ENCODE peak calls at places on chromosomes 5 and 9, in eight cellular contexts. B is A549, T is IMR-90, K is GM12878, J is HCT116, X is K562, C is HepG2, Q is SK-N-SH. M is an unnamed sample.

GRCh38 chr5:8613078-8613685 is 744.2 kb downstream of the MTRR start:
- DNase-seq in B (no peak), T (no peak), K (no peak), J (no peak), X (no peak), C (peak; percentile 37), Q (no peak), M (no peak)

GRCh38 chr5:112630246-112631009 is 107.3 kb upstream of the APC start:
- DNase-seq in B (no peak), T (peak; percentile 2), K (no peak), J (no peak), X (no peak), C (no peak), Q (no peak), M (no peak)

GRCh38 chr5:67156976-67157583 is 39.5 kb downstream of the CD180 start:
- DNase-seq in B (peak; percentile 27), T (peak; percentile 32), K (no peak), J (peak; percentile 29), X (peak; percentile 43), C (peak; percentile 22), Q (peak; percentile 57), M (no peak)

GRCh38 chr5:139839416-139839815 is 43.8 kb downstream of the PSD2 start:
- DNase-seq in B (no peak), T (no peak), K (no peak), J (no peak), X (no peak), C (no peak), Q (no peak), M (no peak)

GRCh38 chr9:106860731-106861584 is 2.0 kb upstream of the ZNF462 start:
- DNase-seq in B (no peak), T (peak; percentile 38), K (no peak), J (no peak), X (no peak), C (no peak), Q (peak; percentile 65), M (no peak)

GRCh38 chr5:179276838-179277395 is 68.3 kb downstream of the ADAMTS2 start:
- DNase-seq in B (no peak), T (no peak), K (no peak), J (no peak), X (no peak), C (no peak), Q (peak; percentile 72), M (no peak)

GRCh38 chr9:15373201-15373530 is 49.5 kb upstream of the SNAPC3 start:
- DNase-seq in B (no peak), T (peak; percentile 94), K (no peak), J (no peak), X (no peak), C (no peak), Q (no peak), M (no peak)

GRCh38 chr5:41509399-41510175 is 814 bp downstream of the PLCXD3 start:
- DNase-seq in B (peak; percentile 14), T (no peak), K (no peak), J (no peak), X (no peak), C (no peak), Q (peak; percentile 53), M (no peak)

GRCh38 chr9:81656004-81656403 is 33.3 kb downstream of the TLE1 start:
- DNase-seq in B (no peak), T (no peak), K (peak; percentile 31), J (no peak), X (no peak), C (peak; percentile 21), Q (no peak), M (no peak)

GRCh38 chr9:136656339-136656738 is 6.4 kb upstream of the EGFL7 start:
- DNase-seq in B (no peak), T (no peak), K (no peak), J (no peak), X (no peak), C (no peak), Q (no peak), M (no peak)

GRCh38 chr5:126464959-126465358 is 41.8 kb downstream of the GRAMD2B start:
- DNase-seq in B (no peak), T (no peak), K (no peak), J (no peak), X (no peak), C (no peak), Q (no peak), M (no peak)

GRCh38 chr9:131237931-131238401 is 38.3 kb downstream of the FAM78A start:
- DNase-seq in B (no peak), T (peak; percentile 88), K (peak; percentile 76), J (no peak), X (peak; percentile 58), C (no peak), Q (no peak), M (no peak)

GRCh38 chr9:131236161-131236560 is 40.1 kb downstream of the FAM78A start:
- DNase-seq in B (no peak), T (no peak), K (no peak), J (no peak), X (no peak), C (no peak), Q (no peak), M (no peak)

GRCh38 chr9:131238402-131239021 is 37.8 kb downstream of the FAM78A start:
- DNase-seq in B (no peak), T (peak; percentile 56), K (no peak), J (no peak), X (no peak), C (no peak), Q (no peak), M (no peak)

GRCh38 chr9:131236761-131237160 is 39.5 kb downstream of the FAM78A start:
- DNase-seq in B (no peak), T (no peak), K (no peak), J (no peak), X (no peak), C (no peak), Q (no peak), M (no peak)

DNA sequence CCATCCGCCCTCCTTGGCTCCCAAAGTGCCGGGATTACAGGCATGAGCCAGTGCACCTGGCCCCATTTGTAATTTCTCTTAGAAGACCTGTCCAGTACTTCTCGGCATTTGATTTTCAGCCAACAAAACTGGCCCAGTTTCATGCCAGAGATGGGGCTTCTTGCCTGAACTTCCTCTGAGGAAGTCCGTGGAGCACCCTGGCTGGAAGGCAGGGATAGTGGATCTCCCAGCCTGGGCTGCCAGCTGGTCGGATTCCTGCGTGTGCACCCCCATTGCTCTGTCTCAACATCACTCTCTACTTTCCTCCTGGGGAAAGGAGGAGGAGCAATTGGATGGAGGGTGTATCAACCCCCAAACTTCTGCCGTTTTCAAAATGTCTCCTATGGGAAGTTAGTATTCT is 39.0 kb downstream of the FAM78A start:
- DNase-seq in B (no peak), T (no peak), K (no peak), J (no peak), X (no peak), C (no peak), Q (no peak), M (no peak)
- TF ChIP-seq RAD21 in B (no peak), T (no peak), K (no peak), J (no peak), X (no peak), C (no peak), Q (no peak), M (no peak)

GRCh38 chr9:94801685-94802084 is 75.2 kb downstream of the AOPEP start:
- DNase-seq in B (no peak), T (peak; percentile 58), K (no peak), J (no peak), X (no peak), C (no peak), Q (no peak), M (no peak)

GRCh38 chr9:94799578-94800264 is 73.2 kb downstream of the AOPEP start:
- DNase-seq in B (no peak), T (peak; percentile 75), K (no peak), J (no peak), X (peak; percentile 10), C (no peak), Q (no peak), M (no peak)

GRCh38 chr9:94798668-94799067 is 72.2 kb downstream of the AOPEP start:
- DNase-seq in B (no peak), T (no peak), K (no peak), J (no peak), X (no peak), C (no peak), Q (no peak), M (no peak)

GRCh38 chr9:94801242-94801641 is 74.7 kb downstream of the AOPEP start:
- DNase-seq in B (no peak), T (peak; percentile 51), K (no peak), J (no peak), X (no peak), C (no peak), Q (no peak), M (no peak)

DNA sequence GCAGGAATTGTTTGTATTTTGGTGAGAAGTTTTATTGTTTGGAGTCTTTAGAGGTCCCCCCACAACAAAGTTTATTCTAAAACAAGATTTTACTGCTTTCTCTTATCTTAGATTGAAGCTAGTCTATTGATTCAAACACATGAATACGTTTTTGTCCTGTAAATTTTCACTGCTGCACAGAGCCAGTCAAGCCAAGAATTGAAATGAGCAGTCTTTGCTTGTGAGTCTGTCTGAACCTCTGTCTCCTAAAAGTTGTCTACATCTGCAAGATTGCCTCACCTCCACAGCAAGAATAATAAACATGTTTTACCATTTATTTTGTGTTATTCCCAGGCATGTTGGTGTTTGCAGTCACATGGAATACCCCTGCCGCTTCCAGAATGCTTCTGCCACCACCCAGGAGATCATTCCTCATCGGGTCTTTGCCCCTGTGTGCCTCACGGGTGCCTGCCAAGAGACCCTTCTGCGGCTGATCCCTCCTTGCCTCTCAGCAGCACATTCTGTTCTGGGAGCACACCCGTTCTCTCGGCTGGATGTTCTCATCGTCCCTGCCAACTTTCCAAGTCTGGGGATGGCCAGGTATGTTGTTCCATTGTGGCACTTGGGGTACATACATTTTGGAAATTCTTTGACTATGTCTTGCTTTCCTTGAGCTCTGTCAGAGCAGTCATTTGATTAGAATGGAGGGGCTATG is 74.1 kb downstream of the AOPEP start:
- DNase-seq in B (no peak), T (peak; percentile 31), K (no peak), J (no peak), X (no peak), C (no peak), Q (no peak), M (no peak)
- H3K4me1 ChIP-seq in B (peaks cover 82% of the 10 kb centered on the region), T (peaks cover 17% of the 10 kb centered on the region), K (peaks cover 47% of the 10 kb centered on the region), J (peaks cover 25% of the 10 kb centered on the region), X (no peaks in the 10 kb centered on the region), C (peaks cover 35% of the 10 kb centered on the region), Q (peaks cover 7% of the 10 kb centered on the region), M (no peaks in the 10 kb centered on the region)

DNA sequence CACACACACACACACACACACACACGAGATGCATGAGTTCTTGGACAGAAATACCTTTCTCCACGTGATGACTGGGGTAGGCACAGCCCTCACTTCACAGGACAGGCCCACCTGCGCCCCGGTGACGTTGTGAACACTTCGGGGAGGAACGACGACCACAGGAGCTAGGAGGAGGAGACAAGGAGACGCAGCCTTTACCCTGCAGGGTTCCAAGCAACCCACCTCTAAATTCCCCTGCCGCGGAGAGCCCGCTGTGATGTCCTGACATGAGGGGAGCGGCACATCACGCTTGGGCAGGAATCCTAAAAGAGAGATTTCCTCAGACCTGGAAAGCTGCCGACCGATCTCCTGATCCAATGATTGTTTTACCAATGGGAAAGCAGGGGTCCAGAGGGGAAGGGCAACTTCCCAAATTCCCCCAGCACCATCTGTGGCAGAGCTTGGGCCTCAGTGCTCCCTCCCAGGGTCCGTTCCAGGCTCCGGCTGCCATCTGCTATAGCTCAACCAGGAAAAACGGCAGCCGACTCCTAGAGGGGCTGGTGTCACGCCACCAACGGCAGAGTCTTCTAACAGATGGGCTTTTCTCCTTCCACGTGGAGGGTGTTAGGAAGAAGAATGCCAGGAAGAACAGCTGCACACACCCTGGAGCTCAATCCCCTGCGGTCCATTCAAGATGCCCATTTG is 10.1 kb downstream of the IGFBPL1 start:
- DNase-seq in B (no peak), T (no peak), K (no peak), J (no peak), X (no peak), C (no peak), Q (no peak), M (no peak)
- TF ChIP-seq RAD21 in B (no peak), T (no peak), K (no peak), J (no peak), X (no peak), C (no peak), Q (no peak), M (no peak)

GRCh38 chr9:4986291-4986690 is 1.2 kb downstream of the JAK2 start:
- DNase-seq in B (no peak), T (peak; percentile 13), K (no peak), J (no peak), X (no peak), C (no peak), Q (no peak), M (no peak)
- H3K4me1 ChIP-seq in B (peaks cover 17% of the 10 kb centered on the region), T (peaks cover 4% of the 10 kb centered on the region), K (peaks cover 21% of the 10 kb centered on the region), J (peaks cover 22% of the 10 kb centered on the region), X (peaks cover 28% of the 10 kb centered on the region), C (peaks cover 43% of the 10 kb centered on the region), Q (peaks cover 14% of the 10 kb centered on the region), M (no peaks in the 10 kb centered on the region)